ENCODE peak calls at places on chromosomes 5 and 9, in nine cellular contexts. W is NCI-H1092; A is AG08395; M is activated T-cell treated with anti-CD3 and anti-CD28 coated beads, Interleukin-2, amount 50 U/mL, for 48 hours; N is stimulated activated CD8-positive, alpha-beta memory T cell treated with anti-CD3 and anti-CD28 coated beads, Interleukin-2, amount 100 ng/mL, for 1 hour; R is anterior cingulate cortex; U is lower leg skin; Q is H54; X is choroid plexus epithelial cell. Y is an unnamed sample.

GRCh38 chr5:89293849-89294248 is 410.9 kb upstream of the MEF2C start:
- DNase-seq in A (peak; percentile 20), Q (no peak), R (no peak), W (no peak), U (no peak), M (no peak), N (no peak), X (peak; percentile 86), Y (no peak)

GRCh38 chr5:156888520-156888919 is 38.4 kb downstream of the PPP1R2B start:
- DNase-seq in M (no peak), W (no peak), A (no peak), U (no peak), X (no peak), Q (no peak), N (no peak), R (no peak), Y (no peak)

GRCh38 chr5:150112211-150113046 is 26.1 kb upstream of the CSF1R start:
- DNase-seq in W (no peak), X (peak; percentile 81), R (no peak), Q (peak; percentile 83), N (no peak), A (peak; percentile 96), U (peak; percentile 58), M (no peak), Y (no peak)

GRCh38 chr5:143562935-143563334 is 159.4 kb upstream of the NR3C1 start:
- DNase-seq in W (no peak), A (no peak), R (no peak), N (no peak), M (no peak), Q (no peak), X (peak; percentile 86), U (no peak), Y (no peak)

GRCh38 chr9:26112724-26113123 is 434.5 kb upstream of the TUSC1 start:
- DNase-seq in X (no peak), A (no peak), Q (no peak), R (no peak), W (no peak), U (no peak), M (no peak), N (no peak), Y (no peak)

GRCh38 chr5:176743828-176744583 is 66.4 kb upstream of the UNC5A start:
- DNase-seq in N (no peak), R (no peak), A (no peak), Q (no peak), U (no peak), M (no peak), X (no peak), W (no peak), Y (no peak)

GRCh38 chr5:160461378-160461777 is 39.7 kb downstream of the PTTG1 start:
- DNase-seq in N (no peak), W (no peak), Q (no peak), A (no peak), R (no peak), X (no peak), U (no peak), M (no peak), Y (no peak)

GRCh38 chr5:154138701-154139100 is 51.8 kb upstream of the GALNT10 start:
- DNase-seq in U (no peak), Q (no peak), X (no peak), W (no peak), M (no peak), N (no peak), R (peak; percentile 3), A (no peak), Y (no peak)

GRCh38 chr5:141223112-141223783 is at the start of gene PCDHB14:
- DNase-seq in N (no peak), U (no peak), R (no peak), M (no peak), X (peak; percentile 18), A (peak; percentile 24), W (peak; percentile 47), Q (peak; percentile 54), Y (no peak)

GRCh38 chr5:85452322-85453025 is 1067.8 kb upstream of the EDIL3 start:
- DNase-seq in U (no peak), M (no peak), R (no peak), N (no peak), W (no peak), A (no peak), X (no peak), Q (peak; percentile 1), Y (no peak)

GRCh38 chr9:20117482-20117881 is 328.6 kb upstream of the SLC24A2 start:
- DNase-seq in Q (no peak), M (no peak), W (no peak), N (no peak), U (no peak), A (no peak), X (no peak), R (no peak), Y (no peak)

GRCh38 chr9:92652461-92652860 is 17.5 kb downstream of the IPPK start:
- DNase-seq in Q (no peak), M (no peak), U (no peak), R (no peak), A (no peak), X (peak; percentile 54), W (no peak), N (no peak), Y (no peak)

GRCh38 chr9:136587944-136588662 is 42.3 kb upstream of the NOTCH1 start:
- DNase-seq in Q (no peak), R (no peak), A (no peak), W (no peak), N (no peak), X (no peak), U (no peak), M (peak; percentile 30), Y (peak; percentile 90)

GRCh38 chr5:111530298-111530740 is 18.0 kb upstream of the STARD4 start:
- DNase-seq in Q (peak; percentile 51), M (peak; percentile 78), U (peak; percentile 76), W (no peak), X (peak; percentile 96), N (peak; percentile 57), R (no peak), A (peak; percentile 17), Y (no peak)

GRCh38 chr5:69035665-69036064 is 58.1 kb upstream of the SLC30A5 start:
- DNase-seq in W (no peak), M (no peak), A (no peak), R (no peak), N (no peak), X (no peak), Q (no peak), U (no peak), Y (no peak)

GRCh38 chr9:105233836-105234235 is 10.6 kb upstream of the SLC44A1 start:
- DNase-seq in W (no peak), X (peak; percentile 68), U (no peak), Q (no peak), N (no peak), M (no peak), A (no peak), R (no peak), Y (no peak)

GRCh38 chr9:18296702-18297531 is 177.0 kb upstream of the ADAMTSL1 start:
- DNase-seq in Q (no peak), A (peak; percentile 56), N (no peak), U (no peak), M (no peak), R (no peak), X (peak; percentile 28), W (no peak), Y (no peak)

GRCh38 chr5:73312146-73312871 is 136.3 kb downstream of the FOXD1 start:
- DNase-seq in N (no peak), R (no peak), M (no peak), U (no peak), X (peak; percentile 98), A (peak; percentile 56), W (no peak), Q (no peak), Y (peak; percentile 37)

GRCh38 chr5:172583931-172584511 is 57.0 kb upstream of the NEURL1B start:
- DNase-seq in U (no peak), W (no peak), R (no peak), X (no peak), A (no peak), N (no peak), Q (no peak), M (no peak), Y (no peak)

GRCh38 chr5:43422143-43422542 is 10.0 kb upstream of the CCL28 start:
- DNase-seq in U (no peak), Q (peak; percentile 30), M (no peak), W (no peak), X (peak; percentile 91), N (no peak), R (no peak), A (peak; percentile 17), Y (no peak)

GRCh38 chr9:91089405-91090131 is 272.1 kb downstream of the AUH start:
- DNase-seq in A (peak; percentile 58), U (no peak), X (peak; percentile 81), Q (no peak), R (no peak), M (no peak), W (no peak), N (no peak), Y (peak; percentile 29)

GRCh38 chr5:88884435-88884877 is 1.5 kb upstream of the MEF2C start:
- DNase-seq in M (no peak), R (no peak), A (no peak), U (no peak), Q (no peak), N (no peak), W (no peak), X (peak; percentile 24), Y (no peak)

GRCh38 chr9:16825971-16826370 is 44.5 kb downstream of the BNC2 start:
- DNase-seq in W (no peak), Q (no peak), R (no peak), X (peak; percentile 52), M (no peak), A (peak; percentile 65), N (no peak), U (no peak), Y (no peak)

GRCh38 chr9:107158321-107158720 is 124.8 kb upstream of the RAD23B start:
- DNase-seq in W (no peak), M (no peak), N (no peak), A (peak; percentile 61), Q (peak; percentile 37), R (no peak), U (no peak), X (peak; percentile 68), Y (peak; percentile 56)

GRCh38 chr9:98438701-98439100 is 183.3 kb upstream of the TBC1D2 start:
- DNase-seq in W (no peak), Q (no peak), A (no peak), X (no peak), M (no peak), R (no peak), U (no peak), N (no peak), Y (no peak)

GRCh38 chr9:113988951-113989780 is 88.9 kb downstream of the AMBP start:
- DNase-seq in N (no peak), Q (no peak), M (no peak), R (no peak), U (peak; percentile 36), X (no peak), A (no peak), W (peak; percentile 44), Y (no peak)

GRCh38 chr5:171306141-171306540 is 2.9 kb upstream of the TLX3 start:
- DNase-seq in M (no peak), U (no peak), Q (no peak), R (no peak), A (no peak), X (no peak), W (no peak), N (no peak), Y (no peak)

GRCh38 chr5:78586251-78586650 is 62.3 kb downstream of the LHFPL2 start:
- DNase-seq in U (no peak), A (peak; percentile 94), M (peak; percentile 23), R (no peak), N (no peak), X (peak; percentile 98), W (no peak), Q (peak; percentile 68), Y (no peak)

GRCh38 chr5:76422175-76422574 is 19.1 kb downstream of the IQGAP2 start:
- DNase-seq in N (no peak), R (no peak), X (peak; percentile 49), U (no peak), A (no peak), Q (no peak), W (no peak), M (no peak), Y (no peak)

GRCh38 chr5:176151286-176151685 is 86.9 kb upstream of the SIMC1 start:
- DNase-seq in X (peak; percentile 9), N (no peak), Q (no peak), M (no peak), R (no peak), U (no peak), A (no peak), W (no peak), Y (no peak)

GRCh38 chr9:93255994-93256877 is 72.3 kb downstream of the WNK2 start:
- DNase-seq in X (no peak), A (no peak), Q (no peak), R (no peak), U (no peak), W (no peak), M (no peak), N (no peak), Y (no peak)